ENCODE peak calls at places on chromosome 14, in nine cellular contexts. One of them, this sample, is unnamed.
A peak's percentile ranks its signal among the peaks of the same experiment; 100 is the strongest.

GRCh38 chr14:74015178-74015577 is 3.9 kb downstream of the ENTPD5 start:
- DNase-seq in NCI-H2081: no peak
- DNase-seq in NCI-H146: no peak
- DNase-seq in Daoy: no peak
- DNase-seq in stimulated activated CD4-positive, alpha-beta T cell treated with anti-CD3 and anti-CD28 coated beads, Interleukin-15, amount 100 ng/mL, for 1 hour: no peak
- DNase-seq in activated T-cell treated with anti-CD3 and anti-CD28 coated beads, Interleukin-2, amount 50 U/mL, for 48 hours: no peak
- DNase-seq in NCI-H1105 treated with DMSO at 0.1 percent for 48 hours: no peak
- DNase-seq in amygdala: no peak
- DNase-seq in frontal cortex: no peak
- DNase-seq in this sample: no peak

GRCh38 chr14:75709207-75709812 is 48.3 kb downstream of the TTLL5 start:
- DNase-seq in NCI-H146: peak; percentile 63
- DNase-seq in amygdala: peak; percentile 38
- DNase-seq in stimulated activated CD4-positive, alpha-beta T cell treated with anti-CD3 and anti-CD28 coated beads, Interleukin-15, amount 100 ng/mL, for 1 hour: peak; percentile 19
- DNase-seq in frontal cortex: peak; percentile 43
- DNase-seq in Daoy: peak; percentile 77
- DNase-seq in activated T-cell treated with anti-CD3 and anti-CD28 coated beads, Interleukin-2, amount 50 U/mL, for 48 hours: peak; percentile 62
- DNase-seq in NCI-H2081: peak; percentile 67
- DNase-seq in NCI-H1105 treated with DMSO at 0.1 percent for 48 hours: peak; percentile 78
- DNase-seq in this sample: peak; percentile 86

GRCh38 chr14:50943943-50944646 is at the start of gene PYGL:
- DNase-seq in NCI-H2081: peak; percentile 60
- DNase-seq in frontal cortex: peak; percentile 72
- DNase-seq in Daoy: peak; percentile 87
- DNase-seq in amygdala: no peak
- DNase-seq in NCI-H146: peak; percentile 62
- DNase-seq in NCI-H1105 treated with DMSO at 0.1 percent for 48 hours: no peak
- DNase-seq in stimulated activated CD4-positive, alpha-beta T cell treated with anti-CD3 and anti-CD28 coated beads, Interleukin-15, amount 100 ng/mL, for 1 hour: peak; percentile 16
- DNase-seq in activated T-cell treated with anti-CD3 and anti-CD28 coated beads, Interleukin-2, amount 50 U/mL, for 48 hours: peak; percentile 38
- DNase-seq in this sample: peak; percentile 91

GRCh38 chr14:73289729-73290128 is 52.4 kb downstream of the PAPLN start:
- DNase-seq in NCI-H1105 treated with DMSO at 0.1 percent for 48 hours: no peak
- DNase-seq in activated T-cell treated with anti-CD3 and anti-CD28 coated beads, Interleukin-2, amount 50 U/mL, for 48 hours: no peak
- DNase-seq in NCI-H2081: no peak
- DNase-seq in NCI-H146: no peak
- DNase-seq in Daoy: no peak
- DNase-seq in frontal cortex: no peak
- DNase-seq in stimulated activated CD4-positive, alpha-beta T cell treated with anti-CD3 and anti-CD28 coated beads, Interleukin-15, amount 100 ng/mL, for 1 hour: no peak
- DNase-seq in amygdala: no peak
- DNase-seq in this sample: no peak

GRCh38 chr14:20460458-20461229 is 590 bp downstream of the PIP4P1 start:
- DNase-seq in Daoy: no peak
- DNase-seq in amygdala: no peak
- DNase-seq in NCI-H146: peak; percentile 71
- DNase-seq in stimulated activated CD4-positive, alpha-beta T cell treated with anti-CD3 and anti-CD28 coated beads, Interleukin-15, amount 100 ng/mL, for 1 hour: peak; percentile 31
- DNase-seq in frontal cortex: no peak
- DNase-seq in activated T-cell treated with anti-CD3 and anti-CD28 coated beads, Interleukin-2, amount 50 U/mL, for 48 hours: peak; percentile 30
- DNase-seq in NCI-H1105 treated with DMSO at 0.1 percent for 48 hours: peak; percentile 68
- DNase-seq in NCI-H2081: peak; percentile 67
- DNase-seq in this sample: peak; percentile 62

GRCh38 chr14:99568567-99569560 is 35.1 kb downstream of the CCDC85C start:
- DNase-seq in amygdala: no peak
- DNase-seq in frontal cortex: no peak
- DNase-seq in NCI-H2081: no peak
- DNase-seq in NCI-H1105 treated with DMSO at 0.1 percent for 48 hours: peak; percentile 84
- DNase-seq in stimulated activated CD4-positive, alpha-beta T cell treated with anti-CD3 and anti-CD28 coated beads, Interleukin-15, amount 100 ng/mL, for 1 hour: no peak
- DNase-seq in NCI-H146: no peak
- DNase-seq in Daoy: peak; percentile 76
- DNase-seq in activated T-cell treated with anti-CD3 and anti-CD28 coated beads, Interleukin-2, amount 50 U/mL, for 48 hours: no peak
- DNase-seq in this sample: no peak

GRCh38 chr14:22887260-22887989 is 4.4 kb downstream of the REM2 start:
- DNase-seq in NCI-H1105 treated with DMSO at 0.1 percent for 48 hours: peak; percentile 99
- DNase-seq in Daoy: peak; percentile 64
- DNase-seq in frontal cortex: no peak
- DNase-seq in activated T-cell treated with anti-CD3 and anti-CD28 coated beads, Interleukin-2, amount 50 U/mL, for 48 hours: peak; percentile 55
- DNase-seq in stimulated activated CD4-positive, alpha-beta T cell treated with anti-CD3 and anti-CD28 coated beads, Interleukin-15, amount 100 ng/mL, for 1 hour: no peak
- DNase-seq in NCI-H2081: no peak
- DNase-seq in NCI-H146: peak; percentile 95
- DNase-seq in amygdala: no peak
- DNase-seq in this sample: peak; percentile 92

GRCh38 chr14:81303258-81303935 is 82.6 kb upstream of the GTF2A1 start:
- DNase-seq in frontal cortex: no peak
- DNase-seq in stimulated activated CD4-positive, alpha-beta T cell treated with anti-CD3 and anti-CD28 coated beads, Interleukin-15, amount 100 ng/mL, for 1 hour: no peak
- DNase-seq in amygdala: no peak
- DNase-seq in Daoy: peak; percentile 58
- DNase-seq in NCI-H1105 treated with DMSO at 0.1 percent for 48 hours: peak; percentile 28
- DNase-seq in NCI-H2081: peak; percentile 74
- DNase-seq in NCI-H146: peak; percentile 90
- DNase-seq in activated T-cell treated with anti-CD3 and anti-CD28 coated beads, Interleukin-2, amount 50 U/mL, for 48 hours: peak; percentile 57
- DNase-seq in this sample: peak; percentile 79

GRCh38 chr14:98592611-98593170 is 679.3 kb downstream of the BCL11B start:
- DNase-seq in NCI-H146: no peak
- DNase-seq in NCI-H1105 treated with DMSO at 0.1 percent for 48 hours: no peak
- DNase-seq in Daoy: no peak
- DNase-seq in activated T-cell treated with anti-CD3 and anti-CD28 coated beads, Interleukin-2, amount 50 U/mL, for 48 hours: no peak
- DNase-seq in frontal cortex: no peak
- DNase-seq in amygdala: no peak
- DNase-seq in stimulated activated CD4-positive, alpha-beta T cell treated with anti-CD3 and anti-CD28 coated beads, Interleukin-15, amount 100 ng/mL, for 1 hour: no peak
- DNase-seq in NCI-H2081: no peak
- DNase-seq in this sample: no peak

GRCh38 chr14:61280092-61280525 is 1.0 kb downstream of the TMEM30B start:
- DNase-seq in NCI-H146: peak; percentile 61
- DNase-seq in frontal cortex: no peak
- DNase-seq in NCI-H1105 treated with DMSO at 0.1 percent for 48 hours: peak; percentile 66
- DNase-seq in amygdala: no peak
- DNase-seq in activated T-cell treated with anti-CD3 and anti-CD28 coated beads, Interleukin-2, amount 50 U/mL, for 48 hours: no peak
- DNase-seq in stimulated activated CD4-positive, alpha-beta T cell treated with anti-CD3 and anti-CD28 coated beads, Interleukin-15, amount 100 ng/mL, for 1 hour: peak; percentile 34
- DNase-seq in Daoy: no peak
- DNase-seq in NCI-H2081: no peak
- DNase-seq in this sample: no peak